ENCODE peak calls at places on chromosomes 13 and 19, in ten cellular contexts. One of them, this sample, is unnamed.

GRCh38 chr13:113759525-113760137 is 605 bp downstream of the TMEM255B start:
- DNase-seq in A549: peak
- DNase-seq in astrocyte of the spinal cord: peak
- DNase-seq in tibial nerve: peak
- DNase-seq in fibroblast of the aortic adventitia: peak
- DNase-seq in IMR-90: peak
- DNase-seq in fibroblast of mammary gland: no peak
- DNase-seq in cardiac fibroblast: peak
- DNase-seq in adrenal gland: peak
- DNase-seq in brain microvascular endothelial cell: no peak
- DNase-seq in this sample: peak

GRCh38 chr19:13995017-13995728 is 10.9 kb downstream of the RFX1 start:
- DNase-seq in cardiac fibroblast: peak
- DNase-seq in adrenal gland: peak
- DNase-seq in A549: no peak
- DNase-seq in brain microvascular endothelial cell: no peak
- DNase-seq in IMR-90: peak
- DNase-seq in tibial nerve: no peak
- DNase-seq in fibroblast of the aortic adventitia: peak
- DNase-seq in fibroblast of mammary gland: peak
- DNase-seq in astrocyte of the spinal cord: no peak
- DNase-seq in this sample: no peak

GRCh38 chr19:40813182-40813581 is 14.2 kb downstream of the EGLN2 start:
- DNase-seq in A549: no peak
- DNase-seq in IMR-90: no peak
- DNase-seq in adrenal gland: no peak
- DNase-seq in tibial nerve: no peak
- DNase-seq in cardiac fibroblast: peak
- DNase-seq in fibroblast of mammary gland: no peak
- DNase-seq in fibroblast of the aortic adventitia: peak
- DNase-seq in astrocyte of the spinal cord: no peak
- DNase-seq in brain microvascular endothelial cell: no peak
- DNase-seq in this sample: peak

GRCh38 chr13:85586422-85586831 is 212.8 kb downstream of the SLITRK6 start:
- DNase-seq in astrocyte of the spinal cord: peak
- DNase-seq in A549: no peak
- DNase-seq in fibroblast of mammary gland: peak
- DNase-seq in tibial nerve: no peak
- DNase-seq in cardiac fibroblast: no peak
- DNase-seq in adrenal gland: no peak
- DNase-seq in brain microvascular endothelial cell: peak
- DNase-seq in fibroblast of the aortic adventitia: peak
- DNase-seq in IMR-90: peak
- DNase-seq in this sample: peak

GRCh38 chr19:15456871-15457700 is 7.3 kb downstream of the RASAL3 start:
- DNase-seq in tibial nerve: no peak
- DNase-seq in cardiac fibroblast: no peak
- DNase-seq in fibroblast of mammary gland: no peak
- DNase-seq in astrocyte of the spinal cord: no peak
- DNase-seq in fibroblast of the aortic adventitia: no peak
- DNase-seq in A549: no peak
- DNase-seq in IMR-90: no peak
- DNase-seq in adrenal gland: no peak
- DNase-seq in brain microvascular endothelial cell: no peak
- DNase-seq in this sample: no peak

GRCh38 chr19:17654993-17655392 is 33.2 kb downstream of the UNC13A start:
- DNase-seq in brain microvascular endothelial cell: no peak
- DNase-seq in astrocyte of the spinal cord: no peak
- DNase-seq in fibroblast of mammary gland: no peak
- DNase-seq in IMR-90: no peak
- DNase-seq in fibroblast of the aortic adventitia: no peak
- DNase-seq in tibial nerve: no peak
- DNase-seq in A549: peak
- DNase-seq in adrenal gland: no peak
- DNase-seq in cardiac fibroblast: no peak
- DNase-seq in this sample: no peak

GRCh38 chr19:41864374-41864773 is 4.3 kb downstream of the RPS19 start:
- DNase-seq in IMR-90: no peak
- DNase-seq in fibroblast of mammary gland: no peak
- DNase-seq in fibroblast of the aortic adventitia: no peak
- DNase-seq in brain microvascular endothelial cell: no peak
- DNase-seq in cardiac fibroblast: no peak
- DNase-seq in A549: no peak
- DNase-seq in astrocyte of the spinal cord: no peak
- DNase-seq in adrenal gland: no peak
- DNase-seq in tibial nerve: no peak
- DNase-seq in this sample: no peak

GRCh38 chr19:19078801-19079200 is 15.0 kb downstream of the SLC25A42 start:
- DNase-seq in brain microvascular endothelial cell: no peak
- DNase-seq in fibroblast of the aortic adventitia: no peak
- DNase-seq in A549: no peak
- DNase-seq in fibroblast of mammary gland: no peak
- DNase-seq in tibial nerve: no peak
- DNase-seq in astrocyte of the spinal cord: no peak
- DNase-seq in cardiac fibroblast: no peak
- DNase-seq in adrenal gland: no peak
- DNase-seq in IMR-90: no peak
- DNase-seq in this sample: no peak

GRCh38 chr13:77893066-77893465 is 25.6 kb downstream of the EDNRB start:
- DNase-seq in fibroblast of mammary gland: no peak
- DNase-seq in IMR-90: no peak
- DNase-seq in adrenal gland: no peak
- DNase-seq in astrocyte of the spinal cord: no peak
- DNase-seq in brain microvascular endothelial cell: no peak
- DNase-seq in cardiac fibroblast: no peak
- DNase-seq in fibroblast of the aortic adventitia: no peak
- DNase-seq in tibial nerve: no peak
- DNase-seq in A549: no peak
- DNase-seq in this sample: no peak

GRCh38 chr19:58325623-58326022 is 1.2 kb upstream of the ZSCAN22 start:
- DNase-seq in IMR-90: peak
- DNase-seq in cardiac fibroblast: no peak
- DNase-seq in adrenal gland: no peak
- DNase-seq in A549: no peak
- DNase-seq in tibial nerve: no peak
- DNase-seq in fibroblast of the aortic adventitia: no peak
- DNase-seq in fibroblast of mammary gland: peak
- DNase-seq in brain microvascular endothelial cell: peak
- DNase-seq in astrocyte of the spinal cord: no peak
- DNase-seq in this sample: peak

GRCh38 chr13:25584975-25585374 is 213.2 kb downstream of the ATP8A2 start:
- DNase-seq in fibroblast of the aortic adventitia: no peak
- DNase-seq in brain microvascular endothelial cell: no peak
- DNase-seq in tibial nerve: no peak
- DNase-seq in adrenal gland: no peak
- DNase-seq in cardiac fibroblast: no peak
- DNase-seq in fibroblast of mammary gland: no peak
- DNase-seq in A549: no peak
- DNase-seq in IMR-90: no peak
- DNase-seq in astrocyte of the spinal cord: no peak
- DNase-seq in this sample: peak

GRCh38 chr19:45999653-46000121 is 4.4 kb downstream of the CCDC61 start:
- DNase-seq in brain microvascular endothelial cell: no peak
- DNase-seq in tibial nerve: no peak
- DNase-seq in adrenal gland: no peak
- DNase-seq in fibroblast of mammary gland: peak
- DNase-seq in fibroblast of the aortic adventitia: peak
- DNase-seq in IMR-90: peak
- DNase-seq in cardiac fibroblast: peak
- DNase-seq in A549: no peak
- DNase-seq in astrocyte of the spinal cord: no peak
- DNase-seq in this sample: peak

GRCh38 chr13:105603283-105603682 is 932.2 kb downstream of the EFNB2 start:
- DNase-seq in adrenal gland: no peak
- DNase-seq in tibial nerve: no peak
- DNase-seq in A549: no peak
- DNase-seq in IMR-90: no peak
- DNase-seq in fibroblast of mammary gland: no peak
- DNase-seq in cardiac fibroblast: no peak
- DNase-seq in astrocyte of the spinal cord: no peak
- DNase-seq in fibroblast of the aortic adventitia: no peak
- DNase-seq in brain microvascular endothelial cell: no peak
- DNase-seq in this sample: no peak

GRCh38 chr13:109644069-109644750 is 142.2 kb downstream of the IRS2 start:
- DNase-seq in IMR-90: no peak
- DNase-seq in tibial nerve: no peak
- DNase-seq in astrocyte of the spinal cord: no peak
- DNase-seq in cardiac fibroblast: no peak
- DNase-seq in brain microvascular endothelial cell: no peak
- DNase-seq in fibroblast of mammary gland: no peak
- DNase-seq in fibroblast of the aortic adventitia: no peak
- DNase-seq in adrenal gland: no peak
- DNase-seq in A549: no peak
- DNase-seq in this sample: no peak

GRCh38 chr19:17803264-17803896 is 8.4 kb downstream of the B3GNT3 start:
- DNase-seq in adrenal gland: peak
- DNase-seq in fibroblast of the aortic adventitia: no peak
- DNase-seq in brain microvascular endothelial cell: no peak
- DNase-seq in cardiac fibroblast: no peak
- DNase-seq in IMR-90: no peak
- DNase-seq in fibroblast of mammary gland: no peak
- DNase-seq in astrocyte of the spinal cord: no peak
- DNase-seq in tibial nerve: peak
- DNase-seq in A549: no peak
- DNase-seq in this sample: no peak

DNA sequence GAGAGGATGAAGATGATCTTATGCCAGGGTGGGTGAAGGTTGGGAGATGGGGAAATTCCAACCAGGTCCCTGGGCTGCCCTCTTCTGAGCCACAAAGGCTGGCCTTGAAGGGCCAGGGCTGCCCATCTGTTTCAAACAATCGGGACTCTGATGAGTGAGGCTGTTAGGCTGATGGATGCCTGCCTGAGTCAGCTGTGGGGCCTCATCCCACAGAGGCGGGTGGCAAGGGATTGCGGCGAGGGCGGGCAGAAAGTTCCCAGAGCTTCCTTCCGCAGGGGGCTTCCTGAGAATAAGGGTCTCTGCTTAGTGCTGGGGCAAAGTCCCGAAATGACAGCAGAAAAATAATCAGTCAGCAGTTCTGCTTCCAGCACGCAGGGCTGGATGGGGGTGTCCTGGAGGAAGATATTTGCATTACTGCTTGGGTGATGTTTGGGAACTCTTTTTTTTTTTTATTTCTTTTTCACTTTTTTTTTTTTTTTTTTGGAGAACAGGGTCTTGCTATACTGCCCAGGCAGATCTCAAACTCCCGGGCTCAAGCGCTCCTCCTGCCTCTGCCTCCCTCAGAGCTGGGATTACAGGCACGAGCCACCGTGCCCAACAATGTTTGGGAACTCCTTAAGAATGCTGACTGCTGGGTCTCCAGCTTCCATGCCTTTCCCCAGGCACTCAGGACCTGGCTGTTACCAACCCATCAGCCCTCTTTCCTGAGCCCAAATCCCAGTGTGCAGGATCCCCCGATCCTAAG is 14.1 kb downstream of the SH3GL1 start:
- DNase-seq in fibroblast of the aortic adventitia: no peak
- DNase-seq in astrocyte of the spinal cord: peak
- DNase-seq in A549: no peak
- DNase-seq in tibial nerve: no peak
- DNase-seq in adrenal gland: peak
- DNase-seq in IMR-90: peak
- DNase-seq in brain microvascular endothelial cell: no peak
- DNase-seq in cardiac fibroblast: no peak
- DNase-seq in fibroblast of mammary gland: peak
- DNase-seq in this sample: no peak
- TF ChIP-seq CTCF in fibroblast of the aortic adventitia: no peak
- TF ChIP-seq CTCF in astrocyte of the spinal cord: peak
- TF ChIP-seq CTCF in A549: no peak
- TF ChIP-seq CTCF in tibial nerve: no peak
- TF ChIP-seq CTCF in adrenal gland: peak
- TF ChIP-seq CTCF in IMR-90: peak
- TF ChIP-seq CTCF in brain microvascular endothelial cell: peak
- TF ChIP-seq CTCF in cardiac fibroblast: peak
- TF ChIP-seq CTCF in fibroblast of mammary gland: peak
- TF ChIP-seq CTCF in this sample: peak

GRCh38 chr19:1254530-1255185 is 6.3 kb downstream of the MIDN start:
- DNase-seq in IMR-90: no peak
- DNase-seq in fibroblast of the aortic adventitia: no peak
- DNase-seq in tibial nerve: no peak
- DNase-seq in cardiac fibroblast: no peak
- DNase-seq in A549: no peak
- DNase-seq in brain microvascular endothelial cell: no peak
- DNase-seq in fibroblast of mammary gland: no peak
- DNase-seq in astrocyte of the spinal cord: no peak
- DNase-seq in adrenal gland: no peak
- DNase-seq in this sample: no peak
- H3K4me3 ChIP-seq in IMR-90: no peak
- H3K4me3 ChIP-seq in fibroblast of the aortic adventitia: no peak
- H3K4me3 ChIP-seq in tibial nerve: no peak
- H3K4me3 ChIP-seq in cardiac fibroblast: peak
- H3K4me3 ChIP-seq in A549: peak
- H3K4me3 ChIP-seq in brain microvascular endothelial cell: no peak
- H3K4me3 ChIP-seq in fibroblast of mammary gland: no peak
- H3K4me3 ChIP-seq in astrocyte of the spinal cord: no peak
- H3K4me3 ChIP-seq in adrenal gland: no peak
- H3K4me3 ChIP-seq in this sample: no peak

DNA sequence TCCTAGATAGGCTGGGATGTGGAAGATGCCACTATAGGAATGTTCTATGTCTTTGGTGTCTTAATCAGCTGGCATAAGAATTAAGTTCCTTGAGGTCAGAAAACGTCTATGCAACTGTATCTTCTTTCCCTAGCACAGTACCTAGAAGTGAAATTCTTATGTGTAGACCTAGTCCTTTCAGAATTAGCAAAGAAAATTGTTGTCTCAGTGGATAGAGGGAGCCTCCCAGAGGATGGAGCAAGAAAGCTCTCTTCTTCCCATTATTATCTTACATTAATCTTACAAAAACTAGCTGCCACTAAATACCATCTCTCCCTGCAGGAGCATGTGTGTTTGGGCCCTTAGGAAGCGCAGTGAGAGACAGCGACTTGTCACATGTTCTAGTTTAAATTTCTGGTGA is 11.6 kb downstream of the CLDN10 start:
- DNase-seq in IMR-90: no peak
- DNase-seq in cardiac fibroblast: peak
- DNase-seq in fibroblast of the aortic adventitia: peak
- DNase-seq in tibial nerve: no peak
- DNase-seq in astrocyte of the spinal cord: peak
- DNase-seq in A549: no peak
- DNase-seq in brain microvascular endothelial cell: no peak
- DNase-seq in adrenal gland: no peak
- DNase-seq in fibroblast of mammary gland: peak
- DNase-seq in this sample: peak
- TF ChIP-seq CTCF in IMR-90: peak
- TF ChIP-seq CTCF in cardiac fibroblast: peak
- TF ChIP-seq CTCF in fibroblast of the aortic adventitia: peak
- TF ChIP-seq CTCF in tibial nerve: no peak
- TF ChIP-seq CTCF in astrocyte of the spinal cord: no peak
- TF ChIP-seq CTCF in A549: peak
- TF ChIP-seq CTCF in brain microvascular endothelial cell: peak
- TF ChIP-seq CTCF in adrenal gland: no peak
- TF ChIP-seq CTCF in fibroblast of mammary gland: peak
- TF ChIP-seq CTCF in this sample: peak

DNA sequence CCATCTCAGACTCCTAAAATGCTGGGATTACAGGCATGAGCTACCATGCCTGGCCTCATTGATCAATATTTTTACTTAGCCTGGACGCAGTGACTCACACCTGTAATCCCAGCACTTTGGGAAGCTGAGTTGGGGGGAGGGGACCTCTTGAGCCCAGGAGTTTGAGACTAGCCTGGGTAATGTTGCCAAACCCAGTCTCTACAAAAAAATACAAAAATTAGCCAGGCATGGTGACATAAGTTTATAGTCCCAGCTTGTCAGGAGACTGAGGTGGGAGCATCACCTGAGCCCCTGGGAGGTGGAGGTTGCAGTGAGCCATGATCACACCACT is 1.9 kb downstream of the SAE1 start:
- DNase-seq in IMR-90: no peak
- DNase-seq in brain microvascular endothelial cell: no peak
- DNase-seq in tibial nerve: no peak
- DNase-seq in astrocyte of the spinal cord: no peak
- DNase-seq in fibroblast of mammary gland: no peak
- DNase-seq in cardiac fibroblast: no peak
- DNase-seq in adrenal gland: no peak
- DNase-seq in fibroblast of the aortic adventitia: no peak
- DNase-seq in A549: no peak
- DNase-seq in this sample: no peak
- H3K4me3 ChIP-seq in IMR-90: no peak
- H3K4me3 ChIP-seq in brain microvascular endothelial cell: no peak
- H3K4me3 ChIP-seq in tibial nerve: no peak
- H3K4me3 ChIP-seq in astrocyte of the spinal cord: no peak
- H3K4me3 ChIP-seq in fibroblast of mammary gland: no peak
- H3K4me3 ChIP-seq in cardiac fibroblast: no peak
- H3K4me3 ChIP-seq in adrenal gland: no peak
- H3K4me3 ChIP-seq in fibroblast of the aortic adventitia: no peak
- H3K4me3 ChIP-seq in A549: peak
- H3K4me3 ChIP-seq in this sample: no peak